ENCODE peak calls at places on chromosomes 16 and 17, in eight cellular contexts. K is esophagus muscularis mucosa, P is transverse colon, Z is H1, F is suprapubic skin, U is A549, I is K562, C is sigmoid colon. S is an unnamed sample. For H3K9me3, the result is how much of the 10 kb centered on the place peaks cover.

GRCh38 chr17:20281860-20282259 is 185.5 kb downstream of the LGALS9B start:
- DNase-seq in I (no peak), U (no peak), P (no peak), F (no peak), Z (no peak), C (no peak), K (no peak), S (peak)

GRCh38 chr16:67431805-67432476 is 1.0 kb downstream of the HSD11B2 start:
- DNase-seq in Z (no peak), U (no peak), F (no peak), P (no peak), I (no peak), K (no peak), C (no peak), S (no peak)

GRCh38 chr17:38603786-38604478 is 1.8 kb downstream of the SRCIN1 start:
- DNase-seq in Z (no peak), K (no peak), F (no peak), P (no peak), U (no peak), C (no peak), I (no peak), S (no peak)

GRCh38 chr16:17346774-17347569 is 123.8 kb downstream of the XYLT1 start:
- DNase-seq in K (no peak), U (no peak), I (no peak), P (peak), F (no peak), Z (no peak), C (no peak), S (no peak)

GRCh38 chr17:20242271-20242670 is 225.1 kb downstream of the LGALS9B start:
- DNase-seq in F (no peak), I (no peak), Z (no peak), U (no peak), C (no peak), K (no peak), P (no peak), S (no peak)

GRCh38 chr17:37605081-37605480 is 4.1 kb downstream of the SYNRG start:
- DNase-seq in F (no peak), C (no peak), U (no peak), K (no peak), P (no peak), Z (no peak), I (no peak), S (no peak)

GRCh38 chr17:78820122-78820792 is 20.4 kb downstream of the USP36 start:
- DNase-seq in C (no peak), P (no peak), K (no peak), I (no peak), U (no peak), Z (no peak), F (no peak), S (no peak)

GRCh38 chr17:21036361-21036881 is 6.4 kb downstream of the USP22 start:
- DNase-seq in C (no peak), Z (no peak), U (no peak), P (no peak), K (no peak), I (no peak), F (no peak), S (no peak)

GRCh38 chr17:51046527-51047384 is 73.9 kb downstream of the SPAG9 start:
- DNase-seq in Z (peak), F (no peak), C (peak), P (peak), K (peak), U (no peak), I (no peak), S (peak)

GRCh38 chr16:23302045-23302956 is at the start of gene SCNN1B:
- DNase-seq in K (no peak), Z (no peak), C (no peak), P (peak), U (no peak), F (no peak), I (no peak), S (no peak)

GRCh38 chr16:73019456-73020362 is 28.2 kb downstream of the ZFHX3 start:
- DNase-seq in C (peak), Z (no peak), F (no peak), P (no peak), K (no peak), U (peak), I (no peak), S (no peak)
- TF ChIP-seq EP300 in C (no peak), Z (no peak), F (no peak), P (no peak), K (no peak), U (no peak), I (no peak), S (no peak)

GRCh38 chr16:3408561-3409197 is 7.7 kb downstream of the ZNF174 start:
- DNase-seq in P (no peak), I (no peak), C (no peak), Z (no peak), U (no peak), K (no peak), F (no peak), S (no peak)
- H3K9me3 ChIP-seq in P (half or more), I (under half), C (under half), Z (half or more), U (half or more), K (half or more), F (half or more), S (under half)

GRCh38 chr16:77364770-77365169 is 70.1 kb downstream of the ADAMTS18 start:
- DNase-seq in K (no peak), Z (no peak), P (no peak), U (no peak), C (no peak), I (no peak), F (no peak), S (no peak)
- TF ChIP-seq POLR2A in K (no peak), Z (no peak), P (no peak), U (no peak), C (no peak), I (no peak), F (no peak), S (no peak)

GRCh38 chr17:1260762-1261161 is 9.5 kb upstream of the BHLHA9 start:
- DNase-seq in U (no peak), Z (no peak), K (no peak), F (no peak), I (no peak), P (no peak), C (no peak), S (no peak)

GRCh38 chr17:1252203-1252608 is 18.0 kb upstream of the BHLHA9 start:
- DNase-seq in K (no peak), F (no peak), U (no peak), C (no peak), Z (no peak), I (no peak), P (no peak), S (no peak)

GRCh38 chr17:1255041-1255440 is 15.2 kb upstream of the BHLHA9 start:
- DNase-seq in P (no peak), F (no peak), Z (no peak), K (no peak), C (no peak), U (no peak), I (no peak), S (no peak)

GRCh38 chr17:1259910-1260389 is 10.3 kb upstream of the BHLHA9 start:
- DNase-seq in Z (no peak), I (no peak), K (no peak), C (no peak), U (no peak), P (no peak), F (no peak), S (no peak)

DNA sequence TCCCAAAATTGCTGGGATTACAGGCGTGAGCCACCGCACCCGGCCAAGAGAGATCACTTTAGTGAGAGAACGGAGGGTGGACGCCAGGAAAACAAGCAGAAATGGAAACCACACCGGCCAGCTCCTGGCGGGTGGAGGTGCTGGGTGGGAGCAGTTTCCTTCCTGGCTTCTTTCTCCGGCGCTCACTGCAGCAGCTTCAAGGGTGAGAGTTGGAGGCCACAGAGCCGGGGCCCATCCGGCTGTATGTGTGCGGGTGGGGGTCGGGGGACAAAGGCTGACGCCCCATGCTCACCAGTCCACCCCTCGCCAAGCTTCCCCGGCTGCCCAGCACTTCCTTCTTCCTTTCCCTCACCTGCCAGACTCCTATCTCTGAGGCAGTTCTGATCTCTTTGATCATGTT is 13.5 kb upstream of the BHLHA9 start:
- DNase-seq in P (no peak), U (no peak), I (no peak), C (no peak), Z (no peak), K (no peak), F (no peak), S (no peak)
- TF ChIP-seq EP300 in P (no peak), U (no peak), I (no peak), C (no peak), Z (no peak), K (no peak), F (no peak), S (no peak)

DNA sequence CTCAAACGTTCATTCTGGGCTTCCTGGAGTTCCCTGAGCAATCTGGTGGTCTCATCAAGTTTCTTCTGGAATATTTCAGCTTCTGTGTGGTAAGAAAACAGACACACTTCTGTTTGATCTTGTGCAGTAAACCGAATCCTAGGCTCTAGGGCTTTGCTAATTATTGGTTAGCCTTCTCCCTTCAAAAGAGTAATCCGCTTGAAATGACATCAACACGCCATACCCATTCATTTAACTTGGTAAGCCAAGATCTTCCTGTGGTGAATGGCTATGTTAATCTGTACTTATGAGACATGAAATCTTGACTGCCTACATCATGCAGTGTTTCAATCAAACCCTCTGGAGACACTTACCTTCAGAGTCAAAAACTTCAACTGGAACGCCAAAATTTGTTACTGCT is 48.5 kb downstream of the BRD7 start:
- DNase-seq in P (no peak), K (no peak), C (no peak), F (no peak), U (no peak), I (no peak), Z (no peak), S (no peak)
- H3K9me3 ChIP-seq in P (under half), K (under half), C (under half), F (under half), U (under half), I (under half), Z (under half), S (under half)

GRCh38 chr17:22467720-22468119 is 775.4 kb downstream of the KCNJ18 start:
- DNase-seq in P (no peak), C (no peak), Z (no peak), I (no peak), F (no peak), K (no peak), U (no peak), S (no peak)
- TF ChIP-seq POLR2A in P (no peak), C (no peak), Z (no peak), I (no peak), F (no peak), K (no peak), U (no peak), S (no peak)

GRCh38 chr16:9844361-9844760 is 337.9 kb downstream of the GRIN2A start:
- DNase-seq in U (no peak), K (peak), Z (no peak), I (no peak), C (no peak), P (no peak), F (no peak), S (no peak)
- TF ChIP-seq EP300 in U (no peak), K (no peak), Z (no peak), I (no peak), C (no peak), P (no peak), F (no peak), S (no peak)

GRCh38 chr17:70352834-70353233 is 183.5 kb downstream of the KCNJ2 start:
- DNase-seq in U (no peak), C (no peak), Z (no peak), F (no peak), P (no peak), K (no peak), I (no peak), S (no peak)
- H3K9me3 ChIP-seq in U (under half), C (under half), Z (under half), F (under half), P (under half), K (under half), I (under half), S (under half)

GRCh38 chr17:31318298-31319190 is 2.9 kb downstream of the EVI2A start:
- DNase-seq in K (no peak), F (no peak), C (peak), P (peak), U (no peak), I (no peak), Z (no peak), S (peak)

GRCh38 chr17:31314788-31315105 is 893 bp upstream of the EVI2B start:
- DNase-seq in C (no peak), K (no peak), P (no peak), Z (no peak), U (no peak), I (no peak), F (no peak), S (no peak)

GRCh38 chr17:31310260-31310659 is 3.6 kb downstream of the EVI2B start:
- DNase-seq in P (no peak), F (no peak), I (no peak), Z (no peak), K (no peak), U (no peak), C (no peak), S (no peak)

GRCh38 chr17:31310877-31311276 is 3.0 kb downstream of the EVI2B start:
- DNase-seq in P (peak), I (no peak), K (no peak), F (no peak), U (no peak), C (no peak), Z (no peak), S (no peak)

DNA sequence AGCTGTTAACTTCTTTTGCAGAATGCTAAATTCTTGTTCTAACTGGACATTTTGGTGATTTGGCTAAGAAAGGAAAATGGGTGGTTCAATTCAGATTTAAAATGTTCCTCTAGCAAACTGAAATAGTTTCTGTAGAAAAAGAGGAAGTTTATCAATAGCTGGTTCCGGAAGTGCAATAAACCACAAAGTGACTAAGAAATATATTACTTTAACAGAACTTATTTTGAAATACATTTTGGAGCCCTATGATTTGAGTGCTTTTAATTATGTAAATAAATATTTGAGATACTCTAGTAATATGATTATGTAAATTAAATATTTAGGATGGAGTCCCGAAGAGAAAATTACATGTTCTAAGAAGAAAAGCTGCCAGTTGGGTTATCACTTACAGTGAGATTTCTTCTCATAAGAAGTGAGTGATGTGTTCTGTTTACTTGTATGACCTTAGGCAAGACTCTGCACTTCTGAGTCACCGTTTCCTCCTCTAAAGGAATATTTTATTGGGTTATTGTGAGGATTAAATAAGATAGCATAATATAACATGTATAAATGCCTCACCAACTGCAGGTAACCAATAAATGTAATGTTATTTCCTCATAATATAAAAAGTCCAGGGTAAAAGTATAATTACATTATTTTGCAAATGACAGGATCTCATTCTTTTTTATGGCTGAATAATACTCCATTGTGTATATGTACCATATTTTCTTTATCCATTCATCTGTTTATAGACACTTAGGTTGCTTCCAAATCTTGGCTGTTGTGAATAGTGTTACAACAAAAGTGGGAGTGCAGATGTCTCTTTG is at the start of gene EVI2B:
- DNase-seq in C (no peak), Z (no peak), U (no peak), P (no peak), F (no peak), I (peak), K (no peak), S (no peak)
- TF ChIP-seq POLR2A in C (no peak), Z (no peak), U (no peak), P (peak), F (no peak), I (no peak), K (no peak), S (no peak)

S was measured in tibial nerve.